ENCODE peak calls at places on chromosomes 11 and 22, in nine cellular contexts. C is mammary epithelial cell, L is dorsolateral prefrontal cortex, Q is LNCaP clone FGC, U is thoracic aorta, B is AG04450, K is AG04449, I is kidney epithelial cell, G is brain microvascular endothelial cell. S is an unnamed sample.

GRCh38 chr11:36452231-36452630 is 57.8 kb downstream of the TRAF6 start:
- DNase-seq in U (no peak), L (no peak), G (no peak), K (no peak), I (no peak), C (peak), B (no peak), Q (no peak), S (no peak)

GRCh38 chr11:78773503-78773902 is 198.8 kb upstream of the NARS2 start:
- DNase-seq in G (no peak), L (no peak), U (no peak), C (no peak), B (no peak), K (no peak), Q (no peak), I (no peak), S (no peak)

GRCh38 chr11:76140912-76141574 is 65.3 kb downstream of the WNT11 start:
- DNase-seq in U (no peak), G (no peak), B (no peak), Q (no peak), K (no peak), C (no peak), I (no peak), L (no peak), S (no peak)

GRCh38 chr11:15843309-15843857 is 513.0 kb downstream of the SOX6 start:
- DNase-seq in U (no peak), L (no peak), C (peak), I (no peak), Q (no peak), B (no peak), K (no peak), G (no peak), S (no peak)

GRCh38 chr11:17528906-17529813 is 15.1 kb downstream of the USH1C start:
- DNase-seq in K (no peak), B (no peak), C (no peak), L (no peak), Q (no peak), U (no peak), G (no peak), I (no peak), S (no peak)

GRCh38 chr11:34040571-34040970 is 11.0 kb upstream of the CAPRIN1 start:
- DNase-seq in G (no peak), B (no peak), Q (no peak), I (no peak), K (no peak), U (no peak), C (no peak), L (no peak), S (no peak)

GRCh38 chr11:125429174-125429707 is 66.8 kb downstream of the FEZ1 start:
- DNase-seq in Q (no peak), G (peak), K (no peak), B (no peak), I (no peak), C (peak), U (no peak), L (peak), S (no peak)

GRCh38 chr11:75567971-75568370 is 5.9 kb downstream of the SERPINH1 start:
- DNase-seq in L (no peak), Q (no peak), K (no peak), G (no peak), U (no peak), C (no peak), I (no peak), B (no peak), S (no peak)

GRCh38 chr22:50308986-50309600 is 1.6 kb upstream of the PLXNB2 start:
- DNase-seq in I (no peak), L (no peak), K (no peak), Q (no peak), B (no peak), U (no peak), G (no peak), C (no peak), S (no peak)

GRCh38 chr11:88402784-88403183 is 65.2 kb upstream of the CTSC start:
- DNase-seq in K (no peak), Q (no peak), U (no peak), G (peak), C (no peak), B (no peak), I (no peak), L (no peak), S (no peak)

GRCh38 chr11:44982496-44983062 is 31.9 kb upstream of the TP53I11 start:
- DNase-seq in I (no peak), C (no peak), G (no peak), K (no peak), L (no peak), Q (no peak), U (no peak), B (no peak), S (no peak)

GRCh38 chr11:10930224-10930960 is 72.5 kb upstream of the ZBED5 start:
- DNase-seq in B (no peak), C (peak), U (no peak), K (no peak), G (peak), Q (no peak), L (no peak), I (no peak), S (no peak)

GRCh38 chr11:75066061-75066460 is 30.6 kb downstream of the OR2AT4 start:
- DNase-seq in Q (no peak), I (no peak), B (no peak), G (peak), L (no peak), K (no peak), U (no peak), C (no peak), S (no peak)

GRCh38 chr22:34036936-34037335 is 116.7 kb upstream of the LARGE1 start:
- DNase-seq in C (no peak), Q (no peak), B (no peak), L (no peak), K (no peak), U (no peak), G (no peak), I (no peak), S (no peak)

GRCh38 chr11:3645552-3645951 is 624 bp downstream of the ART1 start:
- DNase-seq in G (no peak), L (no peak), I (no peak), K (no peak), Q (no peak), U (no peak), B (no peak), C (no peak), S (no peak)

GRCh38 chr11:32032052-32032451 is 58.8 kb upstream of the RCN1 start:
- DNase-seq in L (no peak), U (no peak), K (no peak), C (no peak), G (no peak), B (no peak), Q (no peak), I (no peak), S (no peak)

GRCh38 chr11:30016588-30017363 is at the start of gene KCNA4:
- DNase-seq in G (no peak), L (peak), I (no peak), C (no peak), Q (no peak), U (no peak), K (no peak), B (no peak), S (no peak)

GRCh38 chr11:45332486-45332934 is 46.4 kb upstream of the SYT13 start:
- DNase-seq in Q (no peak), B (no peak), C (no peak), I (no peak), G (peak), U (no peak), L (no peak), K (no peak), S (no peak)

GRCh38 chr11:95364324-95365295 is 133.6 kb upstream of the SESN3 start:
- DNase-seq in K (no peak), Q (peak), I (peak), L (no peak), C (peak), B (no peak), U (no peak), G (peak), S (peak)

GRCh38 chr11:16182553-16182952 is 173.8 kb downstream of the SOX6 start:
- DNase-seq in U (no peak), C (no peak), I (no peak), B (no peak), L (no peak), K (no peak), G (no peak), Q (no peak), S (no peak)

GRCh38 chr11:118910309-118911112 is 15.2 kb downstream of the BCL9L start:
- DNase-seq in B (peak), U (no peak), C (peak), Q (no peak), G (peak), L (no peak), I (no peak), K (no peak), S (peak)

GRCh38 chr11:118908264-118908663 is 17.5 kb downstream of the BCL9L start:
- DNase-seq in U (no peak), G (no peak), I (no peak), B (no peak), L (no peak), Q (no peak), K (no peak), C (no peak), S (no peak)

GRCh38 chr11:118911113-118911879 is 14.4 kb downstream of the BCL9L start:
- DNase-seq in L (no peak), K (no peak), B (no peak), I (no peak), C (peak), Q (no peak), U (no peak), G (no peak), S (no peak)

GRCh38 chr11:118908931-118909618 is 16.7 kb downstream of the BCL9L start:
- DNase-seq in B (peak), U (no peak), Q (no peak), K (no peak), I (no peak), G (peak), L (peak), C (peak), S (peak)

DNA sequence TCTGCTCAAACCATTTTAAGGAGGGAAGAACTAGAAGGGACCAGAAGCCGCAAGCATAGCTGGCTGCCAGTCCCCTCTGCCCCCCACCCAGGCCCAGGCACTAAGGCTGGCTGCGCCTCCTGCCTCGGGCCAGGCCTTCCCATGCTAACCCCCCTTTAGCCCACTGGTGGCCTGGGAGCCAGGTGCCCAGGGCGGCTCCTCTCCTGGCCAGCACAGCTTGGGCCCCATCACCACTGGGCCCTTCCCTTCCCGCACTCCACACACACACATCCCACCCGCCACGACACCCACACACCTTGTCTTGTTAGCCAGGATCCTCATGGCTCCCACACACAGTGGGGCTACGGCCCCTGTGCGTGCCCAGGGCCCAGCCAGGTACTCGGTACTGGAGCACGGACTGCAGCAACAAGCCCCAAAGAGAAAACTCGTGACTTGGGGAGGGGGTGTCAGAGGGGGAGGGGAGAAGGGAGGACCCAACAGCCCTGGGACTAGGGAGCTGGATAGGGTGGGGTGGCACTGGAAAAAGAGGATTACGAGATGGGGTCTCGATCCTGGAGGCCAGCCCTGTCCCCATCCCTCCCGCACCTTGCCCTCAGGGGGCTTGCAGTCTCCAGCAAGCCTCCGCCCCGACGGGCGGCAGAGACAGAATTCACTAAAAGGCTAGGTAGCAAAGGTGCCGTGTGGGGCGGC is 16.0 kb downstream of the BCL9L start:
- DNase-seq in G (no peak), C (peak), Q (no peak), I (no peak), K (no peak), L (no peak), U (no peak), B (no peak), S (no peak)
- H3K4me3 ChIP-seq in G (peak), C (peak), Q (no peak), I (peak), K (peak), L (peak), U (peak), B (peak), S (peak)

GRCh38 chr11:116312560-116313340 is 460.0 kb downstream of the BUD13 start:
- DNase-seq in B (no peak), G (no peak), U (no peak), Q (peak), I (no peak), L (peak), C (peak), K (no peak), S (peak)

GRCh38 chr11:116309446-116309845 is 463.3 kb downstream of the BUD13 start:
- DNase-seq in Q (no peak), B (no peak), U (no peak), C (no peak), K (no peak), L (no peak), I (no peak), G (no peak), S (no peak)

GRCh38 chr11:116314012-116314411 is 458.8 kb downstream of the BUD13 start:
- DNase-seq in K (no peak), L (no peak), B (no peak), C (no peak), Q (no peak), G (no peak), U (no peak), I (no peak), S (no peak)

GRCh38 chr11:116310215-116310614 is 462.6 kb downstream of the BUD13 start:
- DNase-seq in U (no peak), C (no peak), B (no peak), L (no peak), I (peak), K (peak), Q (no peak), G (no peak), S (peak)

GRCh38 chr11:116311141-116311540 is 461.6 kb downstream of the BUD13 start:
- DNase-seq in U (no peak), B (no peak), G (no peak), L (no peak), K (no peak), C (no peak), Q (no peak), I (no peak), S (no peak)
- H3K4me3 ChIP-seq in U (no peak), B (no peak), G (no peak), L (no peak), K (no peak), C (no peak), Q (no peak), I (no peak), S (no peak)

DNA sequence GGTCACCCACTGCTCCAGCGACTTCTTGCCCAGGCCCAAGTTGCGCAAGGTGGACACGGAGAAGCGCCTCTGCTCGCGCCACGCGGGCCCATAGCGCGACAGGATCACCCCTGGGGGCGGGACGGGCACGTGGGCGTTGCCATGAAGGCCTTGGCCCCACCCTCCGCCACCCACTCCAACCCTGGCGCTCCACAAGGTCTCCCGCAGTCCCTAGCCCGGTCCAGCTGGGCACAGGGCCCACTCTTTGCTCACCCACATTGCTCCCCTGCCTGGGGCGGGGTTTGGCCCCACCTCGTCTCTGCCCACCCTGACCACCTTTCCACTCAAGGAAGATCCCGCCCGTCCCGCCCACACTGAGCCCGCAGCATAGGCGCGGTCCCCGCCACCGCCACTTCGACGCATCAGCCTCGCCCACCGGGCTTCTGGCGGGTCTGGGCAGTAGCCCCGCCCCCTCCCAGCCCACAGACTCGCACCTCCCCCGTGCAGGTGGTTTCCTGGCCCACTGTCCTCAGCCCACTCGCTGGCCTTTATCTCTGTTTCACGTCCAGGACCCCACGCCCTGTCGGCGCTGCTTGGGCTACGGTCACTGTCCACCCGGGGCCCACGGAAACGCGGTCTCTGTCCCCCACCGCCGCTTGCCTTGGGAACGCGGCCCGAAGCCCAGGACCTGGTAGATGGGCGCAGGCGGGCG is 12.3 kb upstream of the CYP2D6 start:
- DNase-seq in K (no peak), Q (no peak), I (no peak), U (no peak), L (no peak), B (no peak), C (no peak), G (no peak), S (no peak)
- H3K4me3 ChIP-seq in K (no peak), Q (no peak), I (no peak), U (no peak), L (no peak), B (no peak), C (no peak), G (no peak), S (no peak)

GRCh38 chr22:32800158-32800557 is 1.3 kb upstream of the TIMP3 start:
- DNase-seq in G (no peak), C (no peak), Q (no peak), I (no peak), U (no peak), B (no peak), L (no peak), K (no peak), S (no peak)
- H3K4me3 ChIP-seq in G (no peak), C (no peak), Q (no peak), I (no peak), U (no peak), B (no peak), L (no peak), K (no peak), S (peak)

DNA sequence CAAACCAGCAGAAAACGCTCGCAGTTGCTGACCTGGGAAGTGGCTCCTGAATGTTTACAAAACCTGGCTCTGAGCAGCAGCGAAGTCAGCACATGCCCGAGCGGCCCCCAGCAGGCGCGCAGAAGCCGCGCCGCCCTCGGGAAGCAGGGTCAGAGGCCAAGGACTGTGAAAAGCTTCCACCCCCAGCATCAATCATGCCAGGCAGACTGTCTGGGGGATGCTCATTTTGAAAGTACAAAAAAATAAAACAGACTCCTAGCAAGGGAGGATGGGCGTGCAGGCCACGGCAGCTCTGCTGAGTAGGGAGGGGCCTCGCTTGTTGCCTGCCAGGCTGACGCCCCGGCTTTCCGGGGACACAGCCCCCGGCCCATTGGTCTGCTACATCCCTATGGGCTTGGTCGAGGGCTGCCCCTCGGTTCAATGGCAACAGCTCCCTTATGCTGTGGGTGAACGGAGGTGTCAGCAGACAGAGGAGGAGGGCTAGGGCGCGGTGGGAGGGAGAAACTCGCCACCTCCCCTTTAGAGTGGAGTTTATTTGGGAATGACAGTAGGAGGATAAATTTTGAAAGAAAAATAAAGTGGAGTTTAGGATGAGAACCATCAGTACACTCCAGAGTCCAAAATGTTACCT is 37.7 kb upstream of the GNB1L start:
- DNase-seq in B (no peak), K (no peak), I (no peak), G (peak), L (no peak), U (no peak), Q (no peak), C (peak), S (no peak)
- H3K4me3 ChIP-seq in B (no peak), K (no peak), I (no peak), G (no peak), L (no peak), U (no peak), Q (no peak), C (no peak), S (no peak)

DNA sequence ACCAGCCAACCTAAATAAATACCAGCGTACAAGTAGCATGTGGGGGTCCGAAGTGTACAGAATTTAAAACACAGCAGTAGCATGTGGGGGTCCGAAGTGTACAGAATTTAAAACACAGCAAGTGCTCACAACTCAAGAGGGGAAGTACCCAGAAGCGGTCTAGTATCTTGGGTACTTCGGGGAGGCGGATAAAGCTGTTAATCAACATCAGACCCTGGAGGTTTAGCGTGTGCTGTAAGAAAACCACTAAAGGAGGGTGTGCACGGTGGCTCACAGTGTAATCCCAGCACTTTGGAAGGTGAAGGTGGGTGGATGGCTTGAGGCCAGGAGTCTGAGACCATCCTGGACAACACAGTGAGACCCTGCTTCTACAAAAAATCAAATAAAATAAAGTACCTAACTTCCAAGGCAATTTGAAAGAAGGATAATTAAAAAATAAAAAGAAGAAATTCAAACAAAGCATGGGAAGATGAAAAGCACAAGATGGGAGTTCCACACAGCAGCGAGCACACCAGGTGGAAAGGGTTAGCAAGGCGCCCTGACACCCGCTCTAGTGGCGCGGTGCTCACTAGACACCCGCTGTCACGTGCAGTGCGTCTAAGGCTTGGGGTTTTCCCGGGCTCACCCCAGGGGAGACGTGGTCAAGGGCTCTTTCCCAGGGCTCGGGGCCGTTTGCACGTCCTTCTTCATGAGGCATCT is 35.0 kb upstream of the MOB2 start:
- DNase-seq in Q (no peak), K (no peak), I (no peak), C (no peak), G (no peak), B (no peak), L (no peak), U (no peak), S (no peak)
- H3K4me3 ChIP-seq in Q (no peak), K (no peak), I (no peak), C (no peak), G (no peak), B (no peak), L (no peak), U (no peak), S (no peak)

GRCh38 chr11:77172666-77172982 is 44.6 kb downstream of the MYO7A start:
- DNase-seq in I (no peak), C (no peak), Q (no peak), G (peak), K (no peak), U (no peak), L (no peak), B (no peak), S (no peak)

GRCh38 chr11:77173494-77173893 is 45.4 kb downstream of the MYO7A start:
- DNase-seq in K (no peak), L (no peak), C (no peak), Q (no peak), I (no peak), B (no peak), U (no peak), G (no peak), S (no peak)

GRCh38 chr11:77175869-77176539 is 48.0 kb downstream of the MYO7A start:
- DNase-seq in U (no peak), C (no peak), Q (no peak), L (no peak), B (no peak), G (no peak), K (no peak), I (no peak), S (no peak)

GRCh38 chr11:77175021-77175842 is 47.2 kb downstream of the MYO7A start:
- DNase-seq in K (no peak), C (no peak), U (no peak), G (no peak), I (no peak), L (no peak), B (no peak), Q (no peak), S (no peak)

DNA sequence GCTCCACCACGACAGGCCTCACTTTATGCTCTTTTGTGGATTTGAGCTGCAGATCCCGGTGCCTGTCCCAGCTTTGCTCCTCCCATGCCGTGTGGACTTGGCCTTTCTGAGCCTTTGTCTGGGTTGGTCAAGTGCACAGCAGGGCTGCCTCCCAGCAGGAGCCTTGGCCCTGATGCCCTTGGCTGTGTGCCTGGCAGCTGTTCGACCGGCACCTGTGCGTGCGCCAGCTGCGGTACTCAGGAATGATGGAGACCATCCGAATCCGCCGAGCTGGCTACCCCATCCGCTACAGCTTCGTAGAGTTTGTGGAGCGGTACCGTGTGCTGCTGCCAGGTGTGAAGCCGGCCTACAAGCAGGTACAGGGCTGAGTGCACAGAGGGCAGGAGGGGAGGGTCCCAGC is 46.5 kb downstream of the MYO7A start:
- DNase-seq in L (no peak), C (no peak), G (no peak), B (no peak), Q (no peak), K (no peak), U (no peak), I (no peak), S (no peak)
- H3K4me3 ChIP-seq in L (no peak), C (no peak), G (no peak), B (no peak), Q (no peak), K (no peak), U (no peak), I (no peak), S (no peak)